ENCODE peak calls at places on chromosomes 16 and 17, in seven cellular contexts. F, D, J, B, M, N and L are unnamed samples.

GRCh38 chr17:16941072-16941641 is 30.8 kb downstream of the TNFRSF13B start:
- DNase-seq in F (no peak), B (no peak), D (no peak), M (no peak), N (no peak), J (no peak), L (no peak)

GRCh38 chr16:13873835-13874438 is 46.0 kb upstream of the ERCC4 start:
- DNase-seq in D (no peak), N (no peak), F (peak; percentile 10), B (no peak), M (peak; percentile 23), J (peak; percentile 6), L (peak; percentile 50)

GRCh38 chr17:77644981-77645380 is 313.5 kb upstream of the TNRC6C start:
- DNase-seq in N (no peak), J (no peak), B (no peak), D (peak; percentile 45), F (no peak), M (peak; percentile 25), L (no peak)

GRCh38 chr17:61235821-61236197 is 163.8 kb upstream of the TBX2 start:
- DNase-seq in D (no peak), F (no peak), J (peak; percentile 67), M (no peak), B (no peak), N (no peak), L (peak; percentile 86)

GRCh38 chr17:66494023-66494803 is 191.8 kb downstream of the PRKCA start:
- DNase-seq in J (peak; percentile 94), M (peak; percentile 75), B (peak; percentile 28), F (no peak), N (no peak), D (no peak), L (peak; percentile 15)

GRCh38 chr16:87922250-87922871 is 14.0 kb downstream of the CA5A start:
- DNase-seq in N (no peak), M (no peak), B (no peak), F (peak; percentile 29), J (no peak), D (no peak), L (no peak)

GRCh38 chr16:24906901-24907300 is 61.1 kb downstream of the SLC5A11 start:
- DNase-seq in D (no peak), M (no peak), F (no peak), B (no peak), J (no peak), N (no peak), L (no peak)

GRCh38 chr16:74902161-74902560 is 82.8 kb downstream of the WDR59 start:
- DNase-seq in N (no peak), M (no peak), B (no peak), F (no peak), J (no peak), D (no peak), L (no peak)

GRCh38 chr17:76417499-76418143 is 33.2 kb downstream of the SPHK1 start:
- DNase-seq in J (no peak), M (peak; percentile 51), D (no peak), F (no peak), B (no peak), N (no peak), L (no peak)

GRCh38 chr17:2049333-2050245 is 5.3 kb upstream of the HIC1 start:
- DNase-seq in N (peak; percentile 89), F (peak; percentile 87), B (peak; percentile 77), J (peak; percentile 79), M (peak; percentile 89), D (peak; percentile 90), L (peak; percentile 72)

GRCh38 chr17:49557204-49558024 is 18.3 kb upstream of the NXPH3 start:
- DNase-seq in M (peak; percentile 60), D (no peak), N (no peak), J (peak; percentile 67), F (peak; percentile 42), B (peak; percentile 59), L (peak; percentile 70)

GRCh38 chr16:11152205-11152604 is 103.8 kb downstream of the SOCS1 start:
- DNase-seq in D (no peak), F (no peak), N (no peak), J (no peak), M (peak; percentile 42), B (no peak), L (peak; percentile 83)

GRCh38 chr17:2400474-2400866 is 390 bp downstream of the MNT start:
- DNase-seq in M (peak; percentile 20), F (peak; percentile 55), B (peak; percentile 70), J (peak; percentile 70), D (peak; percentile 46), N (no peak), L (peak; percentile 50)

GRCh38 chr17:45902892-45903346 is 8.6 kb downstream of the MAPT start:
- DNase-seq in F (no peak), N (no peak), B (no peak), J (no peak), M (peak; percentile 52), D (no peak), L (no peak)

GRCh38 chr16:28898266-28898665 is 20.0 kb downstream of the ATP2A1 start:
- DNase-seq in J (no peak), M (no peak), N (no peak), B (no peak), D (no peak), F (peak; percentile 54), L (no peak)

GRCh38 chr17:80035687-80035936 is at the start of gene TBC1D16:
- DNase-seq in N (no peak), B (no peak), D (no peak), F (no peak), J (no peak), M (no peak), L (no peak)

GRCh38 chr17:70327723-70328122 is 158.4 kb downstream of the KCNJ2 start:
- DNase-seq in J (no peak), D (no peak), M (no peak), N (no peak), F (no peak), B (no peak), L (no peak)

GRCh38 chr17:13931752-13932477 is 137.4 kb upstream of the COX10 start:
- DNase-seq in N (peak; percentile 84), J (peak; percentile 7), B (no peak), M (no peak), F (no peak), D (no peak), L (peak; percentile 83)

GRCh38 chr16:31099860-31100638 is 5.5 kb upstream of the VKORC1 start:
- DNase-seq in D (no peak), J (peak; percentile 63), B (no peak), M (no peak), F (no peak), N (no peak), L (no peak)

GRCh38 chr16:57316390-57317017 is 32.0 kb upstream of the PLLP start:
- DNase-seq in D (no peak), M (no peak), F (no peak), B (no peak), N (no peak), J (peak; percentile 97), L (no peak)

GRCh38 chr17:82205720-82206508 is 6.7 kb downstream of the CCDC57 start:
- DNase-seq in F (peak; percentile 83), B (peak; percentile 94), N (peak; percentile 84), J (peak; percentile 89), D (peak; percentile 78), M (peak; percentile 82), L (peak; percentile 94)

GRCh38 chr16:9102379-9102778 is 10.9 kb downstream of the HAPSTR1 start:
- DNase-seq in B (no peak), F (peak; percentile 55), N (peak; percentile 26), M (no peak), J (peak; percentile 81), D (no peak), L (no peak)

GRCh38 chr16:57653936-57654335 is 14.2 kb upstream of the ADGRG3 start:
- DNase-seq in M (no peak), J (no peak), F (no peak), D (no peak), B (no peak), N (no peak), L (peak; percentile 34)

GRCh38 chr16:28553776-28554633 is at the start of gene SGF29:
- DNase-seq in B (peak; percentile 96), J (peak; percentile 91), F (peak; percentile 94), M (peak; percentile 98), D (peak; percentile 95), N (peak; percentile 92), L (peak; percentile 93)

GRCh38 chr17:42459256-42459982 is 741 bp downstream of the ATP6V0A1 start:
- DNase-seq in D (no peak), B (peak; percentile 53), N (no peak), J (peak; percentile 77), M (peak; percentile 61), F (peak; percentile 6), L (peak; percentile 47)

DNA sequence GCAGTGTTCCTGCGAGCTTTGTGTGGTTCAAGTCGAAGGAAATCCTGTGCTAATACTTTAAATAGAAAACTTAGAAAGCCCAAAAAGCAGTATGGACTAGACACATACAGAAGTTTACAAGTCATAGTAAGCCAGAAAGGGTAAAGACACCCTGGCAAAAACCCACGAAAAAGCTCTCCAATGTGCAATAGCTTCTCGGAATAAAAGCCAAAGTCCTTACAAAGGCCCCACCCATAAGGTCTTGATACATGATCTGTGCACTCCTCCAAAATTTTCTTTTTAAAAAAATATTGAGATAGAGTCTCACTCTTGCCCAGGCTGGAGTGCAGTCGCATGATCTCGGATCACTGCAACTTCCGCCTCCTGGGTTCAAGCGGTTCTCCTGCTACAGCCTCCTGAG is 10.3 kb downstream of the C16orf86 start:
- DNase-seq in D (no peak), M (no peak), F (no peak), N (no peak), B (no peak), J (no peak), L (no peak)
- H3K4me1 ChIP-seq in D (no peaks in the 10 kb centered on the region), M (no peaks in the 10 kb centered on the region), F (peaks cover 26% of the 10 kb centered on the region), N (no peaks in the 10 kb centered on the region), B (no peaks in the 10 kb centered on the region), J (peaks cover 24% of the 10 kb centered on the region), L (no peaks in the 10 kb centered on the region)

GRCh38 chr17:22507823-22508222 is 815.5 kb downstream of the KCNJ18 start:
- DNase-seq in M (peak; percentile 8), N (no peak), D (no peak), B (no peak), J (no peak), F (peak; percentile 21), L (peak; percentile 68)
- H3K9me3 ChIP-seq in M (no peaks in the 10 kb centered on the region), N (peaks cover 31% of the 10 kb centered on the region), D (no peaks in the 10 kb centered on the region), B (peaks cover 12% of the 10 kb centered on the region), J (no peaks in the 10 kb centered on the region), F (no peaks in the 10 kb centered on the region), L (no peaks in the 10 kb centered on the region)

DNA sequence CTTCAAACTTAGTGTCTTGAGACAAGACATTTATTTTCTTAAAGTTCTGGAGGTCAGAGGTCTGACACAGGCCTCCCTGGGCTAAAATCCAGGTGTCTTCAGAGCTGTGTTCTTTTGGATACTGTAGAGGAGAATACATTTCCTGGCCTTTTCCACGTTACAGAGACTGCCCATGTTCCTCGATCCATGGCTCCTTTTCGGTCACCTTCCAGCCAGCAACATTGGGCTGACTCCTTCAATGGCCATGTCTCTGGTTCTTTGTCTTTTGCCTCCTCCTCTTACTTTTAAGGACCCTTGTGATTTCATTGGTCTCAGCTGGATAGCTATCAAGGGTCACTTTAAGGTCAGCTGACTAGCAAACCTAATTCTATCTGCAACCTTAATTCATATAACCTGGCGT is 212.4 kb downstream of the WWOX start:
- DNase-seq in M (no peak), J (no peak), F (no peak), N (no peak), B (no peak), D (no peak), L (no peak)
- H3K27ac ChIP-seq in M (no peak overlapping the region), J (peak overlapping the region; percentile 95), F (no peak overlapping the region), N (no peak overlapping the region), B (no peak overlapping the region), D (no peak overlapping the region), L (no peak overlapping the region)

DNA sequence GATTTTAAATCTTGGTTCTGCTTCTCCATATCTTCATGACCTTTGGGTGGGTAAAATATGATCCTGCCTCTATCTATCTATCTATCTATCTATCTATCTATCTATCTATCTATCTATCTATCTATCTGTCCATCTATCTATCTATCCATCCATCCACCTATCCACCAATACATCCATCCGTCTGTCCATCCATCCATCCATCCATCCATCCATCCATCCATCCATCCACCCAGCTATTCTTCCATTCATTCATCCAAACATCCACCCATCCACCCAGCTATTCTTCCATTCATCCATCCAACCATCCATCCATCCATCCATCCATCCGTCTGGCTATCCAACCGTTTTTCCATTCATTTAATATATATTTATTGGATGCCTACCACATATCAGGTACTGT is 11.5 kb downstream of the PRKCB start:
- DNase-seq in D (no peak), J (no peak), N (no peak), M (no peak), F (no peak), B (no peak), L (no peak)
- H3K4me1 ChIP-seq in D (peaks cover 48% of the 10 kb centered on the region), J (no peaks in the 10 kb centered on the region), N (no peaks in the 10 kb centered on the region), M (peaks cover 24% of the 10 kb centered on the region), F (no peaks in the 10 kb centered on the region), B (peaks cover 3% of the 10 kb centered on the region), L (no peaks in the 10 kb centered on the region)